ENCODE peak calls at places on chromosomes 3 and 15, in seven cellular contexts. F is mammary epithelial cell, V is A549, Q is GM12878, P is H9, U is GM23338, O is PC-9. A is an unnamed sample. For H3K4me1, the result is how much of the 10 kb centered on the place peaks cover.

GRCh38 chr3:137765310-137766033 is 1.4 kb downstream of the SOX14 start:
- DNase-seq in P (peak), F (no peak), O (no peak), V (no peak), U (peak), Q (no peak), A (no peak)

GRCh38 chr15:68427366-68427765 is 4.6 kb downstream of the ITGA11 start:
- DNase-seq in Q (no peak), F (no peak), V (no peak), U (no peak), P (no peak), O (no peak), A (peak)

GRCh38 chr3:141021261-141021660 is 29.9 kb upstream of the SPSB4 start:
- DNase-seq in O (no peak), P (no peak), Q (no peak), F (no peak), U (no peak), V (no peak), A (peak)

GRCh38 chr15:60799885-60800728 is 321.2 kb upstream of the ICE2 start:
- DNase-seq in U (no peak), Q (no peak), F (no peak), O (no peak), V (no peak), P (no peak), A (peak)

GRCh38 chr3:123449092-123449985 is 449 bp upstream of the ADCY5 start:
- DNase-seq in V (peak), P (peak), Q (no peak), U (peak), O (no peak), F (peak), A (no peak)

GRCh38 chr3:197336348-197336747 is 37.9 kb upstream of the DLG1 start:
- DNase-seq in Q (no peak), U (no peak), V (no peak), P (no peak), F (no peak), O (no peak), A (no peak)

GRCh38 chr15:73926191-73927002 is at the start of gene LOXL1:
- DNase-seq in F (peak), Q (no peak), P (peak), U (peak), O (peak), V (no peak), A (peak)

GRCh38 chr3:159964166-159964973 is 24.3 kb upstream of the IL12A start:
- DNase-seq in V (peak), Q (peak), P (no peak), U (no peak), F (peak), O (no peak), A (peak)

GRCh38 chr3:42205800-42206514 is 60.0 kb downstream of the CCK start:
- DNase-seq in P (no peak), Q (peak), U (peak), O (no peak), F (no peak), V (no peak), A (no peak)

GRCh38 chr15:75705854-75706681 is 6.6 kb downstream of the CSPG4 start:
- DNase-seq in U (no peak), V (no peak), P (no peak), Q (no peak), O (no peak), F (no peak), A (no peak)

GRCh38 chr15:23035964-23036566 is 3.3 kb downstream of the TUBGCP5 start:
- DNase-seq in V (peak), O (peak), P (peak), U (peak), F (peak), Q (no peak), A (peak)

GRCh38 chr3:172268425-172268824 is 179.8 kb downstream of the GHSR start:
- DNase-seq in Q (no peak), O (no peak), V (no peak), P (no peak), F (no peak), U (no peak), A (no peak)

GRCh38 chr3:37694236-37694635 is 167.4 kb upstream of the CTDSPL start:
- DNase-seq in P (peak), Q (no peak), F (no peak), V (no peak), U (peak), O (no peak), A (no peak)

GRCh38 chr15:85473455-85473854 is 93.1 kb downstream of the AKAP13 start:
- DNase-seq in V (no peak), F (no peak), P (no peak), U (no peak), O (no peak), Q (no peak), A (peak)

GRCh38 chr3:122679467-122680291 is 960 bp upstream of the PARP14 start:
- DNase-seq in P (peak), V (peak), U (peak), F (peak), O (peak), Q (no peak), A (no peak)

GRCh38 chr3:8223766-8224165 is 277.9 kb upstream of the LMCD1 start:
- DNase-seq in Q (no peak), P (no peak), O (no peak), U (no peak), F (no peak), V (no peak), A (peak)

GRCh38 chr3:118011910-118012309 is 1022.7 kb downstream of the IGSF11 start:
- DNase-seq in O (no peak), U (no peak), P (no peak), F (no peak), V (no peak), Q (no peak), A (no peak)

GRCh38 chr3:5426094-5426883 is 238.8 kb downstream of the EDEM1 start:
- DNase-seq in U (peak), O (peak), F (peak), Q (no peak), P (peak), V (peak), A (peak)

GRCh38 chr3:43181202-43181910 is 75.5 kb upstream of the POMGNT2 start:
- DNase-seq in U (no peak), F (peak), P (no peak), Q (peak), O (peak), V (no peak), A (no peak)

GRCh38 chr3:47601310-47601709 is 22.6 kb upstream of the CSPG5 start:
- DNase-seq in O (no peak), P (no peak), U (no peak), Q (no peak), V (no peak), F (no peak), A (no peak)

GRCh38 chr15:99956820-99957641 is 223.8 kb upstream of the LYSMD4 start:
- DNase-seq in P (no peak), U (no peak), F (no peak), O (no peak), V (no peak), Q (no peak), A (no peak)

GRCh38 chr3:62312201-62312600 is 61.1 kb downstream of the FEZF2 start:
- DNase-seq in P (no peak), U (no peak), F (no peak), Q (no peak), O (no peak), V (no peak), A (no peak)

GRCh38 chr15:68687136-68687735 is 108.4 kb downstream of the CORO2B start:
- DNase-seq in P (no peak), U (no peak), Q (no peak), O (no peak), V (no peak), F (no peak), A (no peak)

GRCh38 chr3:89256395-89256794 is 149.0 kb downstream of the EPHA3 start:
- DNase-seq in Q (no peak), F (no peak), V (no peak), U (no peak), P (no peak), O (no peak), A (no peak)

GRCh38 chr15:92383528-92384326 is 10.0 kb upstream of the ST8SIA2 start:
- DNase-seq in F (no peak), V (peak), O (no peak), P (peak), U (peak), Q (no peak), A (no peak)

GRCh38 chr3:169813757-169814517 is 1.2 kb upstream of the LRRC34 start:
- DNase-seq in P (peak), F (no peak), V (no peak), U (peak), Q (peak), O (peak), A (no peak)

GRCh38 chr15:101689901-101690300 is 34.4 kb downstream of the TARS3 start:
- DNase-seq in U (no peak), Q (no peak), P (no peak), O (no peak), V (no peak), F (peak), A (peak)

GRCh38 chr15:45550436-45550835 is 27.9 kb upstream of the SLC30A4 start:
- DNase-seq in O (no peak), U (no peak), Q (no peak), P (no peak), F (peak), V (no peak), A (peak)

GRCh38 chr3:103218146-103218545 is 783.3 kb downstream of the ZPLD1 start:
- DNase-seq in U (no peak), O (no peak), P (no peak), V (no peak), F (no peak), Q (peak), A (peak)

GRCh38 chr15:101384276-101384675 is 89.2 kb upstream of the SNRPA1 start:
- DNase-seq in Q (no peak), U (no peak), O (no peak), V (no peak), P (no peak), F (no peak), A (no peak)

GRCh38 chr15:22877607-22878006 is 39.1 kb downstream of the NIPA2 start:
- DNase-seq in P (no peak), Q (no peak), U (no peak), V (no peak), O (no peak), F (no peak), A (no peak)

GRCh38 chr15:64851503-64851840 is 9.8 kb downstream of the PLEKHO2 start:
- DNase-seq in O (no peak), U (peak), Q (no peak), F (no peak), P (peak), V (no peak), A (peak)

GRCh38 chr3:44359146-44359751 is 20.7 kb downstream of the TCAIM start:
- DNase-seq in F (no peak), Q (no peak), V (no peak), O (no peak), P (peak), U (peak), A (no peak)

GRCh38 chr3:487580-487979 is 291.0 kb downstream of the CHL1 start:
- DNase-seq in F (peak), O (no peak), U (no peak), V (no peak), P (no peak), Q (no peak), A (no peak)

GRCh38 chr15:29924750-29925149 is 102.5 kb upstream of the TJP1 start:
- DNase-seq in F (peak), P (peak), V (peak), Q (no peak), U (peak), O (peak), A (peak)

GRCh38 chr15:40087095-40087805 is 21.4 kb downstream of the BMF start:
- DNase-seq in Q (no peak), V (no peak), O (no peak), F (no peak), U (no peak), P (no peak), A (no peak)

GRCh38 chr15:37084602-37085001 is 15.7 kb downstream of the MEIS2 start:
- DNase-seq in U (no peak), P (no peak), Q (no peak), V (no peak), F (no peak), O (no peak), A (no peak)

GRCh38 chr15:25179673-25180511 is 225.1 kb downstream of the SNRPN start:
- DNase-seq in F (no peak), P (peak), Q (no peak), O (no peak), U (no peak), V (no peak), A (no peak)

GRCh38 chr3:45612138-45612537 is 17.6 kb downstream of the LIMD1 start:
- DNase-seq in O (no peak), U (no peak), V (no peak), F (no peak), P (no peak), Q (no peak), A (no peak)
- H3K4me1 ChIP-seq in O (under half), U (under half), V (half or more), F (under half), P (under half), Q (half or more), A (under half)

DNA sequence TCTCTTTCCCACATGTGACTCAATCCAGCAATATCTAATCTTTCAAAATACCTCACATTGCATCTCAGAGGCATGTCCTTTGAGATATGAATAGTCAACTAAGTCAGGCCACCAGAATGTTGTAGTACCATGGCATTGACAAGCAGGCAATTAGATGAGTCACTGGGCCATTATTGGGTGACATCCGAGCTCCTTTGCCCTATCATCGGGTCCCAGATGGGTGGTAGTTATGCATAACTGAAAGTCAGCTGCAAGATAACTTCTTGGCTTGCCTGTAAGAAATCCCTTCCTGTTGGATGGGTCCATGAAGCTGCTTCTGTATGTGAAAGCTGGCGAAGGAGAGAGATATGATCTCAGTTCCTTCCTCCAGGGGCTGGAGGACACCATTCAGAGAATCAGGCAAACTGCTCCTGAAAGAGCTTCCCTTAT is 32.8 kb downstream of the ARRDC4 start:
- DNase-seq in Q (no peak), F (no peak), O (no peak), P (no peak), U (no peak), V (no peak), A (no peak)
- H3K4me2 ChIP-seq in Q (no peak), F (no peak), O (no peak), P (no peak), U (no peak), V (no peak), A (no peak)

DNA sequence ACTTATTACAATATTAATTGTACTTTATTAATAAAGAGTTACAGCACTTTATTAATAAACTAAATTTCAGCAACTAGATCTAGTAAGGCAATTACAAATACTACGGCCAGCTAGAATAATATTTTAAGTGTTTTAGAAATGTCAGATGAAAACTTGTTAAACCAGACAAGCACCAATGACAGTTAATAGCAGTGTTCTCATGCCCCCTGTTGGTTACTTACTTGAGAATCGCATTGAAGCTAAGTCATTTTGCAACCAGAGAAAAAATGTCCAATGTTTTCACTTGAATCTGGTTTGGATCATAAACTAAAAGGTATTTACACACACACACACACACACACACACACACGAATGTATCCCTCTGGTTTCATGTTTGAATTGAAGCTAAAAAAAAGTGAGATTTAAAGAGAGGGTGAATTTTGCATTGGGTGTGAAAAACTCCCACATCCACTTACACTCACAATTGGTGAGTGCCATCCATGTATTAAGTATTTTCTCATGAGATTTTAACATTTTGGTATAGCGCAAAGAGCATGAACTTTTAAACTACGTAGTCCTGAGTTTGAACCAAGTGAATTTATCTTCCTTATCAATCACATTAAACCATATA is 347.7 kb downstream of the ZBBX start:
- DNase-seq in O (peak), Q (no peak), U (peak), V (no peak), F (peak), P (no peak), A (peak)
- TF ChIP-seq CTCF in O (peak), Q (peak), U (peak), V (peak), F (peak), P (peak), A (peak)

GRCh38 chr3:129655326-129655725 is 48.9 kb upstream of the PLXND1 start:
- DNase-seq in P (no peak), Q (no peak), V (no peak), O (no peak), F (no peak), U (no peak), A (no peak)

GRCh38 chr3:129653019-129653418 is 46.5 kb upstream of the PLXND1 start:
- DNase-seq in O (no peak), Q (no peak), P (no peak), V (no peak), F (no peak), U (no peak), A (no peak)

GRCh38 chr3:129651316-129652202 is 45.1 kb upstream of the PLXND1 start:
- DNase-seq in Q (no peak), F (peak), V (peak), O (peak), P (peak), U (peak), A (peak)

GRCh38 chr3:129656659-129657247 is 50.3 kb upstream of the PLXND1 start:
- DNase-seq in F (no peak), U (peak), V (no peak), O (no peak), P (no peak), Q (no peak), A (no peak)

GRCh38 chr3:129654126-129654525 is 47.6 kb upstream of the PLXND1 start:
- DNase-seq in V (no peak), F (no peak), Q (no peak), O (no peak), U (no peak), P (no peak), A (peak)
- H3K4me1 ChIP-seq in V (half or more), F (under half), Q (under half), O (half or more), U (under half), P (under half), A (under half)

GRCh38 chr15:62047278-62047847 is 12.9 kb downstream of the VPS13C start:
- DNase-seq in V (no peak), F (no peak), Q (no peak), P (no peak), O (no peak), U (no peak), A (no peak)
- H3K4me2 ChIP-seq in V (no peak), F (no peak), Q (peak), P (no peak), O (no peak), U (no peak), A (no peak)

DNA sequence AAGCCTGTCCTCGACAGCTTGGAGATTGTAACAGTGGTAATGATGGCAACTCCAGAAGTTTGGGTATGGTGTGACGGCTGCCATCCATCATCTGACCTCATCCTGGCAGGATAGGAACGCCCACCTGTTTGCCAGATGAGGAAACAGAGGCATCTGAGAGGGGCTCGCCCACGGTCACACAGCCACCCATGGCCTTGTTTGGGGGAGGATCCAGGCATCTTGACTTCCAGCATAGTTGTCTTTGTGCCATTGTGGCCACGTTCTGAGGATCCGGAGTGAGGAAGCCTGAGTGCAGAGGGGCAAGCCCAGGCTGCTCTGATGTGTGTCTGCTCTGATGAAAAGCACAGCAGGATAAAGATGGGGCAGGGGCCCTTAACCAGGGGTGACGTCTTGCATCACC is 58.6 kb downstream of the FGD5 start:
- DNase-seq in V (no peak), O (no peak), F (no peak), U (no peak), Q (no peak), P (no peak), A (no peak)
- TF ChIP-seq CTCF in V (no peak), O (no peak), F (no peak), U (no peak), Q (no peak), P (no peak), A (no peak)